ENCODE peak calls at places on chromosome 22, in five cellular contexts. K is dorsolateral prefrontal cortex; S is CD4-positive, alpha-beta T cell; P is AG09319; G is GM12864. O is an unnamed sample.

GRCh38 chr22:49765091-49765771 is 62.4 kb downstream of the BRD1 start:
- DNase-seq in P (no peak), K (no peak), G (no peak), S (no peak), O (no peak)

GRCh38 chr22:47564651-47565050 is 802.2 kb downstream of the TBC1D22A start:
- DNase-seq in G (no peak), S (no peak), K (no peak), P (no peak), O (peak; percentile 34)

GRCh38 chr22:39299829-39300178 is 19.6 kb downstream of the RPL3 start:
- DNase-seq in S (no peak), K (no peak), G (no peak), P (no peak), O (no peak)

GRCh38 chr22:32354360-32355351 is 3.0 kb upstream of the RFPL3 start:
- DNase-seq in G (no peak), K (no peak), S (no peak), P (no peak), O (no peak)

GRCh38 chr22:19045094-19045493 is 77.1 kb downstream of the DGCR2 start:
- DNase-seq in S (no peak), P (no peak), G (no peak), K (no peak), O (no peak)

GRCh38 chr22:21942939-21943338 is 9.7 kb downstream of the PPM1F start:
- DNase-seq in S (no peak), G (no peak), P (no peak), K (no peak), O (no peak)

GRCh38 chr22:43185860-43186261 is 1.1 kb downstream of the TTLL12 start:
- DNase-seq in K (peak; percentile 45), G (no peak), P (no peak), S (no peak), O (no peak)

GRCh38 chr22:39923689-39924088 is 22.8 kb downstream of the GRAP2 start:
- DNase-seq in K (no peak), S (no peak), G (no peak), P (no peak), O (no peak)

GRCh38 chr22:24069721-24070120 is 58.6 kb downstream of the CABIN1 start:
- DNase-seq in K (no peak), P (no peak), G (no peak), S (no peak), O (no peak)

GRCh38 chr22:24421428-24421931 is 5.9 kb upstream of the ADORA2A start:
- DNase-seq in S (no peak), P (no peak), K (no peak), G (no peak), O (no peak)

GRCh38 chr22:47377926-47378560 is 615.6 kb downstream of the TBC1D22A start:
- DNase-seq in P (no peak), K (no peak), G (no peak), S (no peak), O (no peak)

GRCh38 chr22:36383110-36383581 is 4.6 kb downstream of the MYH9 start:
- DNase-seq in S (peak; percentile 42), K (no peak), P (no peak), G (peak; percentile 89), O (no peak)

GRCh38 chr22:23722724-23723123 is 28.2 kb downstream of the ZNF70 start:
- DNase-seq in S (no peak), G (no peak), K (no peak), P (no peak), O (no peak)

GRCh38 chr22:45626198-45626651 is 45.4 kb upstream of the ATXN10 start:
- DNase-seq in S (no peak), P (no peak), K (no peak), G (no peak), O (no peak)

GRCh38 chr22:22865311-22866072 is 22.1 kb upstream of the IGLL5 start:
- DNase-seq in S (no peak), P (no peak), K (no peak), G (peak; percentile 97), O (peak; percentile 40)

GRCh38 chr22:28952857-28953256 is 69.5 kb downstream of the ZNRF3 start:
- DNase-seq in S (no peak), K (no peak), P (no peak), G (no peak), O (no peak)

GRCh38 chr22:49825944-49826602 is 1.6 kb downstream of the BRD1 start:
- DNase-seq in G (no peak), P (no peak), S (peak; percentile 64), K (no peak), O (no peak)

GRCh38 chr22:46007848-46008261 is 30.9 kb upstream of the WNT7B start:
- DNase-seq in S (no peak), G (no peak), K (peak; percentile 82), P (peak; percentile 72), O (peak; percentile 94)

GRCh38 chr22:22576244-22576988 is 17.4 kb upstream of the PRAME start:
- DNase-seq in G (no peak), S (peak; percentile 13), P (no peak), K (no peak), O (no peak)

GRCh38 chr22:22235564-22235963 is 9.0 kb upstream of the VPREB1 start:
- DNase-seq in K (no peak), G (peak; percentile 52), P (no peak), S (peak; percentile 31), O (no peak)

GRCh38 chr22:23225724-23226496 is 45.6 kb downstream of the BCR start:
- DNase-seq in P (no peak), K (no peak), S (peak; percentile 57), G (no peak), O (no peak)

GRCh38 chr22:32752868-32753520 is 48.5 kb upstream of the TIMP3 start:
- DNase-seq in S (no peak), G (peak; percentile 8), P (no peak), K (no peak), O (no peak)

GRCh38 chr22:48711031-48711431 is 1116.6 kb downstream of the BRD1 start:
- DNase-seq in S (no peak), P (no peak), K (no peak), G (no peak), O (no peak)

GRCh38 chr22:47030143-47030641 is 267.7 kb downstream of the TBC1D22A start:
- DNase-seq in G (no peak), S (no peak), K (no peak), P (no peak), O (no peak)

GRCh38 chr22:29744902-29745301 is 21.9 kb downstream of the ZMAT5 start:
- DNase-seq in K (no peak), S (no peak), G (no peak), P (peak; percentile 53), O (no peak)

GRCh38 chr22:24550028-24550901 is 4.7 kb downstream of the GUCD1 start:
- DNase-seq in K (no peak), G (no peak), P (no peak), S (no peak), O (no peak)

GRCh38 chr22:43296279-43296902 is 46.8 kb downstream of the SCUBE1 start:
- DNase-seq in S (no peak), G (no peak), P (no peak), K (no peak), O (no peak)

GRCh38 chr22:19036523-19037273 is 85.5 kb downstream of the DGCR2 start:
- DNase-seq in P (no peak), G (no peak), K (no peak), S (no peak), O (no peak)

GRCh38 chr22:27867958-27868737 is 50.9 kb downstream of the PITPNB start:
- DNase-seq in K (no peak), P (no peak), S (no peak), G (no peak), O (no peak)

GRCh38 chr22:39233736-39234120 is 11.1 kb downstream of the PDGFB start:
- DNase-seq in P (no peak), K (no peak), S (no peak), G (no peak), O (no peak)

GRCh38 chr22:46538816-46539163 is 1.4 kb upstream of the CELSR1 start:
- DNase-seq in P (no peak), G (no peak), S (no peak), K (peak; percentile 83), O (no peak)

GRCh38 chr22:39144101-39144815 is 8.2 kb downstream of the CBX7 start:
- DNase-seq in G (no peak), S (peak; percentile 44), P (no peak), K (peak; percentile 42), O (no peak)

GRCh38 chr22:41576877-41577276 is 12.8 kb downstream of the PMM1 start:
- DNase-seq in P (no peak), S (peak; percentile 9), K (no peak), G (no peak), O (no peak)
- TF ChIP-seq CTCF in P (peak; percentile 44), S (peak; percentile 16), K (peak; percentile 17), G (peak; percentile 56), O (peak; percentile 50)

DNA sequence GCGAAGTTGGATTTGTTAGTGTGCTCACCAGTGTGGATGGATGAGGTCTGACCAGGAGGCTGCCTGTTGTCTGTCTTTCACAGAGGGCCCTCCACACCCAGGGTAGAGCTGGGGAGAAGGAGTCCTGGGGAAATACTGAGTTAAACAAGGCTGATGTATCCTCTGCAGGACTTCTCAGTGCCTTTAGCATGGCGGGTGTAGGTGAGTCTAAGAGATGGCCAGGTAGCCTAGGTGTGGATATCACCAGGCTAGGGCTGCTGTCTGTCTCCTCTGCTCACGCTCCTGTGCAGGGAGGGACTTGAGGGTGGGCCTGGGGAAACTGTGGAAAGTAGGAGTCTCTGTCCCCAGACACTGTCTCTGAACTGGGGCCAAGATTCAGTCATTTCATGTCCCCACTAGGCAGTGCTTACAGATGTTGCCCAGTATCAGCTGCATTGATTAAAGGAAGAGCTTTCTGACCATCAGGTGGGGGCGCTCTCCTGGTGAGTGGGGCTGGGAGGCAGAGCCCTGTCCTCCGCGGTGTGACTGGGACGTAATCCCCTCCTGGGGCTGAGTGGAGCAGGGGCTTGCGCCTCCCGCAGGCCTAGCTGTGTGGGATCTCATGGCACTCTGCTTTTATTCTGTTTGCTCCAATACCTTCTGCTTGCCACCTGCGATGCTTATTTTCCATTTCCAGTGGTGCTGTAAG is 35.5 kb upstream of the CCDC188 start:
- DNase-seq in P (no peak), K (no peak), S (no peak), G (no peak), O (no peak)
- TF ChIP-seq CTCF in P (no peak), K (no peak), S (no peak), G (no peak), O (no peak)

GRCh38 chr22:17366830-17367229 is 2.4 kb upstream of the CECR2 start:
- DNase-seq in P (no peak), S (peak; percentile 12), G (no peak), K (peak; percentile 51), O (no peak)
- TF ChIP-seq CTCF in P (no peak), S (no peak), G (peak; percentile 37), K (peak; percentile 66), O (peak; percentile 30)

GRCh38 chr22:30755760-30756124 is 61.1 kb downstream of the OSBP2 start:
- DNase-seq in S (no peak), G (no peak), P (no peak), K (no peak), O (no peak)
- TF ChIP-seq CTCF in S (no peak), G (no peak), P (no peak), K (no peak), O (peak; percentile 1)